ENCODE peak calls at places on chromosome 7, in four cellular contexts. M, D, Z and O are unnamed samples.

GRCh38 chr7:85927226-85927625 is 716.5 kb upstream of the GRM3 start:
- DNase-seq in M (no peak), D (no peak), Z (no peak), O (no peak)

GRCh38 chr7:7251742-7252141 is 69.4 kb downstream of the C1GALT1 start:
- DNase-seq in M (no peak), D (no peak), Z (no peak), O (peak)

GRCh38 chr7:84200859-84201258 is 6.3 kb upstream of the SEMA3A start:
- DNase-seq in M (peak), D (no peak), Z (no peak), O (no peak)

GRCh38 chr7:99331002-99331401 is 5.3 kb downstream of the ARPC1A start:
- DNase-seq in M (no peak), D (no peak), Z (no peak), O (no peak)

GRCh38 chr7:44466300-44467216 is 23.9 kb downstream of the NUDCD3 start:
- DNase-seq in M (peak), D (no peak), Z (no peak), O (no peak)

GRCh38 chr7:18590744-18591340 is 95.3 kb downstream of the HDAC9 start:
- DNase-seq in M (peak), D (peak), Z (peak), O (no peak)

GRCh38 chr7:152178405-152179058 is 153.1 kb downstream of the GALNT11 start:
- DNase-seq in M (no peak), D (no peak), Z (no peak), O (no peak)

GRCh38 chr7:120770206-120770605 is 87.7 kb downstream of the TSPAN12 start:
- DNase-seq in M (no peak), D (no peak), Z (no peak), O (no peak)

GRCh38 chr7:3537210-3537875 is 236.3 kb downstream of the SDK1 start:
- DNase-seq in M (peak), D (no peak), Z (no peak), O (no peak)

GRCh38 chr7:110839866-110840265 is 251.1 kb upstream of the LRRN3 start:
- DNase-seq in M (peak), D (no peak), Z (no peak), O (no peak)

GRCh38 chr7:103446046-103446520 is at the start of gene SLC26A5:
- DNase-seq in M (no peak), D (peak), Z (no peak), O (no peak)

GRCh38 chr7:99139031-99139430 is 4.9 kb downstream of the SMURF1 start:
- DNase-seq in M (peak), D (no peak), Z (no peak), O (no peak)

GRCh38 chr7:79933144-79933543 is 201.5 kb upstream of the GNAI1 start:
- DNase-seq in M (peak), D (no peak), Z (no peak), O (no peak)

GRCh38 chr7:135597926-135598305 is 40.2 kb downstream of the NUP205 start:
- DNase-seq in M (no peak), D (no peak), Z (no peak), O (no peak)

GRCh38 chr7:128737441-128737840 is 1.7 kb upstream of the CALU start:
- DNase-seq in M (no peak), D (no peak), Z (no peak), O (no peak)

GRCh38 chr7:101743995-101744360 is 73.4 kb upstream of the CUX1 start:
- DNase-seq in M (no peak), D (no peak), Z (no peak), O (no peak)

GRCh38 chr7:35251606-35252310 is 2.1 kb downstream of the TBX20 start:
- DNase-seq in M (no peak), D (no peak), Z (no peak), O (no peak)

GRCh38 chr7:135512135-135512887 is 2.4 kb upstream of the CNOT4 start:
- DNase-seq in M (peak), D (peak), Z (peak), O (peak)

GRCh38 chr7:291302-292092 is 1.5 kb downstream of the FOXL3 start:
- DNase-seq in M (no peak), D (no peak), Z (no peak), O (no peak)

GRCh38 chr7:85075864-85076263 is 111.0 kb downstream of the SEMA3D start:
- DNase-seq in M (no peak), D (no peak), Z (no peak), O (no peak)

GRCh38 chr7:52005613-52006012 is 689.0 kb upstream of the COBL start:
- DNase-seq in M (no peak), D (no peak), Z (no peak), O (no peak)

GRCh38 chr7:56105508-56105907 is 768 bp downstream of the CHCHD2 start:
- DNase-seq in M (peak), D (no peak), Z (no peak), O (no peak)

GRCh38 chr7:81162771-81163525 is 244.1 kb upstream of the SEMA3C start:
- DNase-seq in M (peak), D (no peak), Z (no peak), O (no peak)

GRCh38 chr7:140403878-140404564 is at the start of gene RAB19:
- DNase-seq in M (no peak), D (no peak), Z (no peak), O (no peak)

GRCh38 chr7:33805630-33806233 is 99.6 kb upstream of the BMPER start:
- DNase-seq in M (peak), D (no peak), Z (no peak), O (no peak)

GRCh38 chr7:131109011-131109756 is 218.5 kb upstream of the MKLN1 start:
- DNase-seq in M (peak), D (no peak), Z (no peak), O (no peak)

GRCh38 chr7:15507708-15508107 is 54.1 kb downstream of the AGMO start:
- DNase-seq in M (no peak), D (no peak), Z (no peak), O (no peak)

GRCh38 chr7:86748843-86749720 is 105.4 kb downstream of the GRM3 start:
- DNase-seq in M (no peak), D (peak), Z (no peak), O (no peak)

GRCh38 chr7:137592232-137592896 is 248.8 kb upstream of the PTN start:
- DNase-seq in M (peak), D (peak), Z (peak), O (no peak)

DNA sequence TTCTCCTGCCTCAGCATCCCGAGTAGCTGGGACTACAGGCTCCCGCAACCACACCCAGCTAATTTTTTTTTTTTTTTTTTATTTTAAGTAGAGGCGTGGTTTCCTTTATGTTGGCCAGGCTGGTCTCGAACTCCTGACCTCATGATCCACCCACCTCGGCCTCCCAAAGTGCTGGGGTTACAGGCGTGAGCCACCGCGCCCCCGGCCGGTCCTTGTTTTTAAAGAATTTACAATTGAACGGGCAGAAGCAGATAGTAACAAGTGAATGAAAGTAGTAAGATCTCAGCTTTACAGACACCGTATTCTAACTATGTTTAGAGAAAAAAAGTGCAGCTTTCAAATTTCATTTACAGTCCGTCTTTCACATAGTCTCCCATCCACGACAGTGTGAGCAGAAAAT is 112.5 kb upstream of the VWC2 start:
- DNase-seq in M (no peak), D (no peak), Z (no peak), O (no peak)
- TF ChIP-seq RFX5 in M (no peak), D (no peak), Z (no peak), O (no peak)

GRCh38 chr7:157710396-157710795 is 373.6 kb downstream of the DNAJB6 start:
- DNase-seq in M (no peak), D (no peak), Z (no peak), O (no peak)

GRCh38 chr7:157708896-157709295 is 372.1 kb downstream of the DNAJB6 start:
- DNase-seq in M (no peak), D (no peak), Z (no peak), O (no peak)

GRCh38 chr7:157711353-157711888 is 374.6 kb downstream of the DNAJB6 start:
- DNase-seq in M (no peak), D (no peak), Z (no peak), O (no peak)

GRCh38 chr7:157709531-157710251 is 372.9 kb downstream of the DNAJB6 start:
- DNase-seq in M (no peak), D (no peak), Z (no peak), O (no peak)

GRCh38 chr7:157707983-157708720 is 371.3 kb downstream of the DNAJB6 start:
- DNase-seq in M (no peak), D (peak), Z (no peak), O (no peak)
- TF ChIP-seq RFX5 in M (no peak), D (no peak), Z (no peak), O (no peak)

GRCh38 chr7:156935250-156935649 is 14.3 kb upstream of the NOM1 start:
- DNase-seq in M (peak), D (no peak), Z (no peak), O (no peak)
- TF ChIP-seq RFX5 in M (no peak), D (no peak), Z (no peak), O (no peak)

GRCh38 chr7:24917510-24918239 is 62.3 kb downstream of the OSBPL3 start:
- DNase-seq in M (peak), D (no peak), Z (no peak), O (no peak)

GRCh38 chr7:24923172-24923865 is 56.7 kb downstream of the OSBPL3 start:
- DNase-seq in M (no peak), D (no peak), Z (no peak), O (no peak)

GRCh38 chr7:24924375-24924774 is 55.6 kb downstream of the OSBPL3 start:
- DNase-seq in M (no peak), D (no peak), Z (no peak), O (no peak)

GRCh38 chr7:24920702-24921679 is 59.0 kb downstream of the OSBPL3 start:
- DNase-seq in M (no peak), D (no peak), Z (no peak), O (no peak)

DNA sequence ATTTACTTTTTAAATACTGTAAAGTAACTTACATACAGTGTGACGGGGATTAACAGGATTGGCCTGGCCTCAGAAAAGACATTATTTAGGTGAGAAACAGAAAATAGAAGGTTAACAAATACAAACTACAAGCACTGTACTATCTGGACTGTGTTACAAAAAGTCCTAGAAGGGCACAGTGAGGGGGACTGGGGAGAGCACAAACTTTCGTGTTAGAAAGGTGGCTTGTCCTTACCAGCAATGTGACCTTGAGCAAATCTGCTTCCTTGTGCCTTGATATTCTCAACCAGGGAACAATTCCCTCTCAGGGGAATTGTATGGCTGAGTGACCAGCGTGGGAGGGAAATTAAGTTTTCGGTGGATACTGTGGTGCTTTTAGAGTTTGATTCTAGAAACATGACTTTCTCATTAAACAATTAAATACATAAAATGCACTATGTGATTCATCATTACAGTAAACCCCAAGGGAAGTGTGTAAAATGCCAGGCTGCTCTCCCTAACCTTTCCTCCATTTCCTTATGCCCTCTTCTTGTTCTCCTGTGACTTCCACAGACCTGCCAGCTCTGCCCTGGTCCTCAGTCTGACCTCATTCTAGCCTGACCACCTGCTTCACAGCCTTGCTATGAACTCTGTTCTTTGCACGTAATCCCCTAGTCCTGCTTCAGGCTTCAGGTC is 57.7 kb downstream of the OSBPL3 start:
- DNase-seq in M (no peak), D (peak), Z (no peak), O (no peak)
- TF ChIP-seq RFX5 in M (no peak), D (no peak), Z (no peak), O (no peak)

GRCh38 chr7:12643644-12644043 is 43.8 kb upstream of the ARL4A start:
- DNase-seq in M (no peak), D (no peak), Z (no peak), O (no peak)
- TF ChIP-seq RFX5 in M (no peak), D (no peak), Z (no peak), O (no peak)